ENCODE peak calls at places on chromosomes 16 and 17, in seven cellular contexts. One of them, this sample, is unnamed.

GRCh38 chr16:22296225-22297113 is 740 bp upstream of the POLR3E start:
- DNase-seq in CD4-positive, alpha-beta memory T cell: no peak
- DNase-seq in SK-N-SH: no peak
- DNase-seq in heart right ventricle: no peak
- DNase-seq in neuronal stem cell: no peak
- DNase-seq in CD8-positive, alpha-beta memory T cell: no peak
- DNase-seq in iPS DF 6.9: no peak
- DNase-seq in this sample: no peak

GRCh38 chr16:77850637-77851330 is 62.4 kb downstream of the VAT1L start:
- DNase-seq in CD8-positive, alpha-beta memory T cell: no peak
- DNase-seq in SK-N-SH: no peak
- DNase-seq in neuronal stem cell: no peak
- DNase-seq in heart right ventricle: no peak
- DNase-seq in CD4-positive, alpha-beta memory T cell: no peak
- DNase-seq in iPS DF 6.9: no peak
- DNase-seq in this sample: no peak

GRCh38 chr16:25198021-25198420 is 18.7 kb upstream of the AQP8 start:
- DNase-seq in heart right ventricle: no peak
- DNase-seq in SK-N-SH: no peak
- DNase-seq in neuronal stem cell: no peak
- DNase-seq in CD4-positive, alpha-beta memory T cell: no peak
- DNase-seq in CD8-positive, alpha-beta memory T cell: no peak
- DNase-seq in iPS DF 6.9: no peak
- DNase-seq in this sample: no peak

GRCh38 chr17:45677770-45678169 is 106.3 kb upstream of the CRHR1 start:
- DNase-seq in iPS DF 6.9: no peak
- DNase-seq in SK-N-SH: no peak
- DNase-seq in CD4-positive, alpha-beta memory T cell: no peak
- DNase-seq in heart right ventricle: no peak
- DNase-seq in neuronal stem cell: no peak
- DNase-seq in CD8-positive, alpha-beta memory T cell: no peak
- DNase-seq in this sample: no peak

GRCh38 chr16:2079311-2079800 is 31.6 kb downstream of the TSC2 start:
- DNase-seq in CD8-positive, alpha-beta memory T cell: no peak
- DNase-seq in CD4-positive, alpha-beta memory T cell: no peak
- DNase-seq in heart right ventricle: no peak
- DNase-seq in iPS DF 6.9: no peak
- DNase-seq in SK-N-SH: no peak
- DNase-seq in neuronal stem cell: no peak
- DNase-seq in this sample: no peak

GRCh38 chr17:68886401-68886800 is 68.8 kb downstream of the ABCA8 start:
- DNase-seq in iPS DF 6.9: no peak
- DNase-seq in SK-N-SH: no peak
- DNase-seq in CD4-positive, alpha-beta memory T cell: no peak
- DNase-seq in heart right ventricle: no peak
- DNase-seq in CD8-positive, alpha-beta memory T cell: no peak
- DNase-seq in neuronal stem cell: no peak
- DNase-seq in this sample: no peak

GRCh38 chr17:15436399-15437369 is 30.7 kb downstream of the CDRT4 start:
- DNase-seq in SK-N-SH: no peak
- DNase-seq in iPS DF 6.9: peak; percentile 9
- DNase-seq in CD4-positive, alpha-beta memory T cell: peak; percentile 16
- DNase-seq in heart right ventricle: peak; percentile 64
- DNase-seq in CD8-positive, alpha-beta memory T cell: no peak
- DNase-seq in neuronal stem cell: no peak
- DNase-seq in this sample: no peak

GRCh38 chr17:2701996-2702741 is 9.4 kb downstream of the CLUH start:
- DNase-seq in CD8-positive, alpha-beta memory T cell: no peak
- DNase-seq in neuronal stem cell: no peak
- DNase-seq in iPS DF 6.9: no peak
- DNase-seq in heart right ventricle: no peak
- DNase-seq in CD4-positive, alpha-beta memory T cell: no peak
- DNase-seq in SK-N-SH: no peak
- DNase-seq in this sample: no peak

GRCh38 chr17:14205992-14206461 is 30.6 kb downstream of the CDRT15 start:
- DNase-seq in SK-N-SH: no peak
- DNase-seq in CD8-positive, alpha-beta memory T cell: peak; percentile 49
- DNase-seq in iPS DF 6.9: no peak
- DNase-seq in neuronal stem cell: no peak
- DNase-seq in CD4-positive, alpha-beta memory T cell: peak; percentile 88
- DNase-seq in heart right ventricle: peak; percentile 80
- DNase-seq in this sample: peak; percentile 88

GRCh38 chr17:31390748-31391495 is 553 bp upstream of the RAB11FIP4 start:
- DNase-seq in SK-N-SH: no peak
- DNase-seq in neuronal stem cell: no peak
- DNase-seq in iPS DF 6.9: no peak
- DNase-seq in heart right ventricle: no peak
- DNase-seq in CD8-positive, alpha-beta memory T cell: no peak
- DNase-seq in CD4-positive, alpha-beta memory T cell: no peak
- DNase-seq in this sample: no peak

GRCh38 chr17:3965123-3965800 is 1.0 kb upstream of the ATP2A3 start:
- DNase-seq in heart right ventricle: peak; percentile 60
- DNase-seq in CD8-positive, alpha-beta memory T cell: peak; percentile 53
- DNase-seq in iPS DF 6.9: no peak
- DNase-seq in CD4-positive, alpha-beta memory T cell: peak; percentile 58
- DNase-seq in SK-N-SH: peak; percentile 71
- DNase-seq in neuronal stem cell: peak; percentile 48
- DNase-seq in this sample: no peak

GRCh38 chr17:74089869-74090464 is 113.5 kb upstream of the RPL38 start:
- DNase-seq in heart right ventricle: no peak
- DNase-seq in CD8-positive, alpha-beta memory T cell: peak; percentile 7
- DNase-seq in neuronal stem cell: peak; percentile 48
- DNase-seq in CD4-positive, alpha-beta memory T cell: no peak
- DNase-seq in SK-N-SH: peak; percentile 63
- DNase-seq in iPS DF 6.9: peak; percentile 77
- DNase-seq in this sample: peak; percentile 3

GRCh38 chr16:78137782-78138616 is 38.5 kb downstream of the WWOX start:
- DNase-seq in CD8-positive, alpha-beta memory T cell: no peak
- DNase-seq in SK-N-SH: no peak
- DNase-seq in iPS DF 6.9: no peak
- DNase-seq in CD4-positive, alpha-beta memory T cell: no peak
- DNase-seq in heart right ventricle: no peak
- DNase-seq in neuronal stem cell: no peak
- DNase-seq in this sample: no peak

GRCh38 chr17:68184816-68185436 is 62.9 kb upstream of the AMZ2 start:
- DNase-seq in iPS DF 6.9: no peak
- DNase-seq in heart right ventricle: no peak
- DNase-seq in neuronal stem cell: no peak
- DNase-seq in SK-N-SH: no peak
- DNase-seq in CD4-positive, alpha-beta memory T cell: peak; percentile 75
- DNase-seq in CD8-positive, alpha-beta memory T cell: no peak
- DNase-seq in this sample: no peak

GRCh38 chr16:56871172-56871593 is 6.2 kb downstream of the SLC12A3 start:
- DNase-seq in neuronal stem cell: no peak
- DNase-seq in SK-N-SH: peak; percentile 50
- DNase-seq in CD8-positive, alpha-beta memory T cell: no peak
- DNase-seq in heart right ventricle: no peak
- DNase-seq in CD4-positive, alpha-beta memory T cell: no peak
- DNase-seq in iPS DF 6.9: no peak
- DNase-seq in this sample: no peak

GRCh38 chr17:7700510-7700909 is 4.5 kb upstream of the EFNB3 start:
- DNase-seq in heart right ventricle: no peak
- DNase-seq in iPS DF 6.9: no peak
- DNase-seq in CD8-positive, alpha-beta memory T cell: no peak
- DNase-seq in neuronal stem cell: no peak
- DNase-seq in CD4-positive, alpha-beta memory T cell: no peak
- DNase-seq in SK-N-SH: no peak
- DNase-seq in this sample: no peak

GRCh38 chr16:27966756-27967155 is 96.8 kb downstream of the GSG1L start:
- DNase-seq in CD4-positive, alpha-beta memory T cell: no peak
- DNase-seq in iPS DF 6.9: no peak
- DNase-seq in neuronal stem cell: no peak
- DNase-seq in SK-N-SH: no peak
- DNase-seq in CD8-positive, alpha-beta memory T cell: no peak
- DNase-seq in heart right ventricle: no peak
- DNase-seq in this sample: no peak

DNA sequence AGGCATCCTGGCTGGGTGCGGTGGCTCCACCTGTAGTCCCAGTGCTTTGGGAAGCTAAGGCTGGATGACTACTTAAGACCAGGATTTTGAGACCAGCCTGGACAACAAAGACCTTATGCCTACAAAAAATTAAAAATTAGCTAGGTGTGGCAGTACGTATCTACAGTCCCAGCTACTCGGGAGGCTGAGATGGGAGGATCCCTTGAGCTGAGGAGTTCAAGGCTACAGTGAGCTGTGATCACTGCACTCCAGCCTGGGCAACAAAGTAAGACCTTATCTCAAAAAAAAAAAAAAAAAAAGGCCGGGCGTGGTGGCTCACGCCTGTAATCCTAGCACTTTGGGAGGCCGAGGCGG is 6.1 kb downstream of the MVP start:
- DNase-seq in neuronal stem cell: no peak
- DNase-seq in SK-N-SH: no peak
- DNase-seq in CD8-positive, alpha-beta memory T cell: no peak
- DNase-seq in iPS DF 6.9: no peak
- DNase-seq in heart right ventricle: no peak
- DNase-seq in CD4-positive, alpha-beta memory T cell: no peak
- DNase-seq in this sample: no peak
- H3K4me1 ChIP-seq in neuronal stem cell: peaks cover 2% of the 10 kb centered on the region
- H3K4me1 ChIP-seq in SK-N-SH: peaks cover 14% of the 10 kb centered on the region
- H3K4me1 ChIP-seq in CD8-positive, alpha-beta memory T cell: peaks cover 94% of the 10 kb centered on the region
- H3K4me1 ChIP-seq in iPS DF 6.9: peaks cover 2% of the 10 kb centered on the region
- H3K4me1 ChIP-seq in heart right ventricle: peaks cover 42% of the 10 kb centered on the region
- H3K4me1 ChIP-seq in CD4-positive, alpha-beta memory T cell: peaks cover 92% of the 10 kb centered on the region
- H3K4me1 ChIP-seq in this sample: peaks cover 18% of the 10 kb centered on the region

DNA sequence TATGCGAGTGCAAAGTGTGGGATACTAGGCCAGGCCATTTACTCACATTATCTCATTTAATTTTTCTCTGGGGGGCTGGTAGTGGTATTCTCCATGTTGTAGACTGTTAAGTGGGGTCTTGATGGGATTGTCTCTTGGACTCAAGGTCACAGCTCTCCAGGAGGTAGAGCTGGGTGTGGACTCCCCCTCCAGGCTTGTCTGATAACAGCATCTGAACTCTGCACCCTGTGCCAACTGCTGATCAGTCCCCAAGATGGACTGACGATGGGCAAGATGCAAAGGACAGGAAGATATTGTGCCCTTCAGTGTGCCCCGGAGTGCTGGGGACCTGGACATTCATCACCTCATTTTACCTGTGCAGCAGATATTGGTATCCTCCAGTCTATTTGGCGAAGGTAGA is 147.8 kb downstream of the MSI2 start:
- DNase-seq in neuronal stem cell: no peak
- DNase-seq in SK-N-SH: peak; percentile 44
- DNase-seq in CD4-positive, alpha-beta memory T cell: no peak
- DNase-seq in heart right ventricle: no peak
- DNase-seq in iPS DF 6.9: no peak
- DNase-seq in CD8-positive, alpha-beta memory T cell: no peak
- DNase-seq in this sample: no peak
- H3K4me1 ChIP-seq in neuronal stem cell: peaks cover 62% of the 10 kb centered on the region
- H3K4me1 ChIP-seq in SK-N-SH: peaks cover 62% of the 10 kb centered on the region
- H3K4me1 ChIP-seq in CD4-positive, alpha-beta memory T cell: peaks cover 30% of the 10 kb centered on the region
- H3K4me1 ChIP-seq in heart right ventricle: peaks cover 43% of the 10 kb centered on the region
- H3K4me1 ChIP-seq in iPS DF 6.9: peaks cover 2% of the 10 kb centered on the region
- H3K4me1 ChIP-seq in CD8-positive, alpha-beta memory T cell: peaks cover 6% of the 10 kb centered on the region
- H3K4me1 ChIP-seq in this sample: peaks cover 8% of the 10 kb centered on the region

GRCh38 chr17:78678711-78679110 is 101.5 kb upstream of the DNAH17 start:
- DNase-seq in iPS DF 6.9: no peak
- DNase-seq in neuronal stem cell: no peak
- DNase-seq in CD8-positive, alpha-beta memory T cell: no peak
- DNase-seq in heart right ventricle: no peak
- DNase-seq in SK-N-SH: no peak
- DNase-seq in CD4-positive, alpha-beta memory T cell: no peak
- DNase-seq in this sample: no peak

GRCh38 chr17:78679495-78680395 is 102.3 kb downstream of the CYTH1 start:
- DNase-seq in SK-N-SH: no peak
- DNase-seq in iPS DF 6.9: no peak
- DNase-seq in neuronal stem cell: no peak
- DNase-seq in CD4-positive, alpha-beta memory T cell: no peak
- DNase-seq in CD8-positive, alpha-beta memory T cell: no peak
- DNase-seq in heart right ventricle: no peak
- DNase-seq in this sample: no peak

GRCh38 chr17:78676415-78677302 is 99.5 kb upstream of the DNAH17 start:
- DNase-seq in heart right ventricle: no peak
- DNase-seq in CD4-positive, alpha-beta memory T cell: no peak
- DNase-seq in CD8-positive, alpha-beta memory T cell: no peak
- DNase-seq in iPS DF 6.9: no peak
- DNase-seq in neuronal stem cell: no peak
- DNase-seq in SK-N-SH: no peak
- DNase-seq in this sample: no peak

GRCh38 chr17:78677303-78678219 is 100.4 kb upstream of the DNAH17 start:
- DNase-seq in SK-N-SH: no peak
- DNase-seq in CD8-positive, alpha-beta memory T cell: no peak
- DNase-seq in CD4-positive, alpha-beta memory T cell: no peak
- DNase-seq in heart right ventricle: no peak
- DNase-seq in iPS DF 6.9: no peak
- DNase-seq in neuronal stem cell: no peak
- DNase-seq in this sample: no peak

DNA sequence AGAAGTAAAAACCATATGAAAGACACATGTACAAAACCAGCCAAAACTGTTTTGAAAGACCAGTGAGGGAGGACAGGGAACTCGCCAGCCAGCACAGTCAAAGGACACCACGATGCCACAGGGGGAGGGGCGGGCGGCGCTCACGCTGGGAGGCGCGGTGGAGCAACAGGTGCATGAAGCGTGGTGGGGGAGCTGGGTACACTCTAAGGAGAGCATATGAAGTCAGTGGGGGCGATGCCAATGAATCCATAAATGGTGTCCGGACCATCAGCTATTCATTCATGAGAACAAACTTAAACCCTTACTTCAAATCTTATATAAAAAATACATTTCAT is 101.0 kb upstream of the DNAH17 start:
- DNase-seq in neuronal stem cell: no peak
- DNase-seq in CD4-positive, alpha-beta memory T cell: no peak
- DNase-seq in iPS DF 6.9: no peak
- DNase-seq in heart right ventricle: no peak
- DNase-seq in SK-N-SH: no peak
- DNase-seq in CD8-positive, alpha-beta memory T cell: no peak
- DNase-seq in this sample: no peak
- H3K4me1 ChIP-seq in neuronal stem cell: no peaks in the 10 kb centered on the region
- H3K4me1 ChIP-seq in CD4-positive, alpha-beta memory T cell: no peaks in the 10 kb centered on the region
- H3K4me1 ChIP-seq in iPS DF 6.9: peaks cover 2% of the 10 kb centered on the region
- H3K4me1 ChIP-seq in heart right ventricle: no peaks in the 10 kb centered on the region
- H3K4me1 ChIP-seq in SK-N-SH: peaks cover 10% of the 10 kb centered on the region
- H3K4me1 ChIP-seq in CD8-positive, alpha-beta memory T cell: no peaks in the 10 kb centered on the region
- H3K4me1 ChIP-seq in this sample: peaks cover 23% of the 10 kb centered on the region

DNA sequence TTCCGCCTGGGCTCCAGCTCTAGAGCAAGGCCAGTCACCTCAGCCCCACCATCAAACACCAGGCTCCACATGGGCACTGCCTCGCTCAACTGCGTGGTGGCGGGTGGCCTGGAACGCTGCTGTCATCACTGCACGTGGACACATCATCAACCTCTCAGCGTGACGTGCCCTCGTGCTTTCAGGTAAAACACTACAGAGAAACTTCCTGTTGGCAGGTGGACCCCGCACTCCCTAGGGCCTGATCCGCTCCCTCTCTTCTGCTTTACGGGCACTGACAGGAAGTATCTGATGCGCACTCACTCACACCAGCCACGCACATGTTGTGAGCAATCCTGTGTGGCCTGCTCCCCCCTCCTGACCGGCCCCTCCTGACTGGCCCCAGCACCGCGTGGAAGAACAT is 87.4 kb downstream of the ANKRD11 start:
- DNase-seq in iPS DF 6.9: no peak
- DNase-seq in CD8-positive, alpha-beta memory T cell: no peak
- DNase-seq in CD4-positive, alpha-beta memory T cell: peak; percentile 15
- DNase-seq in neuronal stem cell: no peak
- DNase-seq in SK-N-SH: no peak
- DNase-seq in heart right ventricle: no peak
- DNase-seq in this sample: no peak
- H3K4me1 ChIP-seq in iPS DF 6.9: peaks cover 19% of the 10 kb centered on the region
- H3K4me1 ChIP-seq in CD8-positive, alpha-beta memory T cell: peaks cover 73% of the 10 kb centered on the region
- H3K4me1 ChIP-seq in CD4-positive, alpha-beta memory T cell: peaks cover 72% of the 10 kb centered on the region
- H3K4me1 ChIP-seq in neuronal stem cell: peaks cover 4% of the 10 kb centered on the region
- H3K4me1 ChIP-seq in SK-N-SH: peaks cover 63% of the 10 kb centered on the region
- H3K4me1 ChIP-seq in heart right ventricle: peaks cover 35% of the 10 kb centered on the region
- H3K4me1 ChIP-seq in this sample: peaks cover 12% of the 10 kb centered on the region

GRCh38 chr17:1034652-1035210 is 37.8 kb downstream of the TIMM22 start:
- DNase-seq in CD4-positive, alpha-beta memory T cell: no peak
- DNase-seq in CD8-positive, alpha-beta memory T cell: no peak
- DNase-seq in iPS DF 6.9: no peak
- DNase-seq in SK-N-SH: no peak
- DNase-seq in neuronal stem cell: no peak
- DNase-seq in heart right ventricle: no peak
- DNase-seq in this sample: no peak
- H3K4me1 ChIP-seq in CD4-positive, alpha-beta memory T cell: no peaks in the 10 kb centered on the region
- H3K4me1 ChIP-seq in CD8-positive, alpha-beta memory T cell: no peaks in the 10 kb centered on the region
- H3K4me1 ChIP-seq in iPS DF 6.9: peaks cover 4% of the 10 kb centered on the region
- H3K4me1 ChIP-seq in SK-N-SH: peaks cover 22% of the 10 kb centered on the region
- H3K4me1 ChIP-seq in neuronal stem cell: no peaks in the 10 kb centered on the region
- H3K4me1 ChIP-seq in heart right ventricle: peaks cover 38% of the 10 kb centered on the region
- H3K4me1 ChIP-seq in this sample: no peaks in the 10 kb centered on the region